ENCODE peak calls at places on chromosome X, in seven cellular contexts. X is ovary, C is sigmoid colon, G is A549, K is suprapubic skin, Q is stomach, R is transverse colon. J is an unnamed sample.

GRCh38 chrX:110310896-110311295 is 7.0 kb downstream of the AMMECR1 start:
- DNase-seq in X (no peak), C (no peak), G (no peak), K (no peak), Q (no peak), R (no peak), J (no peak)

GRCh38 chrX:103656623-103657022 is 27.8 kb downstream of the TCEAL1 start:
- DNase-seq in X (no peak), C (no peak), G (peak), K (no peak), Q (no peak), R (no peak), J (no peak)

GRCh38 chrX:87664381-87664780 is 146.8 kb downstream of the KLHL4 start:
- DNase-seq in X (no peak), C (no peak), G (peak), K (no peak), Q (no peak), R (no peak), J (no peak)

GRCh38 chrX:373641-374471 is 12.9 kb downstream of the PPP2R3B start:
- DNase-seq in X (peak), C (no peak), G (peak), K (no peak), Q (no peak), R (no peak), J (no peak)

GRCh38 chrX:31279359-31279758 is 207.5 kb upstream of the FTHL17 start:
- DNase-seq in X (no peak), C (no peak), G (no peak), K (no peak), Q (no peak), R (no peak), J (no peak)

GRCh38 chrX:154840856-154841255 is 6.4 kb upstream of the SMIM9 start:
- DNase-seq in X (no peak), C (no peak), G (peak), K (no peak), Q (no peak), R (no peak), J (no peak)

GRCh38 chrX:16882188-16882587 is 12.0 kb upstream of the RBBP7 start:
- DNase-seq in X (peak), C (no peak), G (no peak), K (no peak), Q (peak), R (peak), J (no peak)

GRCh38 chrX:154541896-154542722 is 4.5 kb downstream of the G6PD start:
- DNase-seq in X (peak), C (peak), G (peak), K (no peak), Q (peak), R (peak), J (no peak)

GRCh38 chrX:68121371-68121770 is 311.9 kb downstream of the OPHN1 start:
- DNase-seq in X (no peak), C (no peak), G (no peak), K (no peak), Q (no peak), R (no peak), J (no peak)

GRCh38 chrX:44775726-44776125 is 68.1 kb upstream of the DUSP21 start:
- DNase-seq in X (no peak), C (no peak), G (no peak), K (no peak), Q (no peak), R (peak), J (no peak)

GRCh38 chrX:14027511-14028019 is 2.1 kb downstream of the GEMIN8 start:
- DNase-seq in X (no peak), C (no peak), G (no peak), K (no peak), Q (no peak), R (no peak), J (no peak)

GRCh38 chrX:127085939-127086338 is 266.4 kb downstream of the PRR32 start:
- DNase-seq in X (no peak), C (no peak), G (no peak), K (no peak), Q (no peak), R (no peak), J (no peak)

GRCh38 chrX:153829799-153830631 is at the start of gene PDZD4:
- DNase-seq in X (no peak), C (peak), G (no peak), K (no peak), Q (no peak), R (no peak), J (no peak)

GRCh38 chrX:19670854-19671620 is 155.7 kb upstream of the MAP3K15 start:
- DNase-seq in X (no peak), C (peak), G (peak), K (peak), Q (no peak), R (peak), J (no peak)
- H3K27ac ChIP-seq in X (no peak), C (peak), G (peak), K (peak), Q (no peak), R (peak), J (no peak)

GRCh38 chrX:50707376-50707775 is 106.6 kb downstream of the SHROOM4 start:
- DNase-seq in X (no peak), C (no peak), G (no peak), K (no peak), Q (no peak), R (peak), J (no peak)
- TF ChIP-seq EP300 in X (no peak), C (no peak), G (no peak), K (no peak), Q (no peak), R (no peak), J (no peak)

GRCh38 chrX:115625577-115626301 is 64.8 kb downstream of the PLS3 start:
- DNase-seq in X (no peak), C (no peak), G (no peak), K (no peak), Q (no peak), R (no peak), J (no peak)
- H3K27ac ChIP-seq in X (peak), C (peak), G (no peak), K (peak), Q (no peak), R (peak), J (peak)

GRCh38 chrX:15336023-15336413 is 695 bp upstream of the PIGA start:
- DNase-seq in X (no peak), C (no peak), G (peak), K (no peak), Q (no peak), R (peak), J (no peak)
- TF ChIP-seq EP300 in X (no peak), C (no peak), G (no peak), K (no peak), Q (no peak), R (no peak), J (peak)

GRCh38 chrX:37844622-37845021 is 2.7 kb downstream of the DYNLT3 start:
- DNase-seq in X (no peak), C (no peak), G (no peak), K (no peak), Q (no peak), R (no peak), J (no peak)

GRCh38 chrX:37846141-37846540 is 1.2 kb downstream of the DYNLT3 start:
- DNase-seq in X (no peak), C (no peak), G (no peak), K (no peak), Q (no peak), R (no peak), J (no peak)

GRCh38 chrX:37846558-37846933 is 825 bp downstream of the DYNLT3 start:
- DNase-seq in X (no peak), C (no peak), G (no peak), K (no peak), Q (no peak), R (no peak), J (no peak)

GRCh38 chrX:37846934-37847732 is at the start of gene DYNLT3:
- DNase-seq in X (peak), C (peak), G (peak), K (peak), Q (peak), R (peak), J (peak)

GRCh38 chrX:37847733-37848197 is 394 bp upstream of the DYNLT3 start:
- DNase-seq in X (no peak), C (no peak), G (no peak), K (no peak), Q (no peak), R (no peak), J (no peak)
- H3K27ac ChIP-seq in X (peak), C (peak), G (peak), K (peak), Q (peak), R (peak), J (peak)

GRCh38 chrX:47482512-47483309 is at the start of gene ZNF41:
- DNase-seq in X (peak), C (peak), G (peak), K (peak), Q (peak), R (peak), J (peak)

GRCh38 chrX:47484885-47485284 is 1.9 kb upstream of the ZNF41 start:
- DNase-seq in X (no peak), C (peak), G (no peak), K (no peak), Q (no peak), R (no peak), J (no peak)

GRCh38 chrX:47482065-47482511 is 934 bp downstream of the ZNF41 start:
- DNase-seq in X (no peak), C (peak), G (no peak), K (no peak), Q (no peak), R (no peak), J (no peak)

GRCh38 chrX:47481160-47481559 is 1.9 kb downstream of the ZNF41 start:
- DNase-seq in X (no peak), C (peak), G (no peak), K (no peak), Q (no peak), R (no peak), J (no peak)

DNA sequence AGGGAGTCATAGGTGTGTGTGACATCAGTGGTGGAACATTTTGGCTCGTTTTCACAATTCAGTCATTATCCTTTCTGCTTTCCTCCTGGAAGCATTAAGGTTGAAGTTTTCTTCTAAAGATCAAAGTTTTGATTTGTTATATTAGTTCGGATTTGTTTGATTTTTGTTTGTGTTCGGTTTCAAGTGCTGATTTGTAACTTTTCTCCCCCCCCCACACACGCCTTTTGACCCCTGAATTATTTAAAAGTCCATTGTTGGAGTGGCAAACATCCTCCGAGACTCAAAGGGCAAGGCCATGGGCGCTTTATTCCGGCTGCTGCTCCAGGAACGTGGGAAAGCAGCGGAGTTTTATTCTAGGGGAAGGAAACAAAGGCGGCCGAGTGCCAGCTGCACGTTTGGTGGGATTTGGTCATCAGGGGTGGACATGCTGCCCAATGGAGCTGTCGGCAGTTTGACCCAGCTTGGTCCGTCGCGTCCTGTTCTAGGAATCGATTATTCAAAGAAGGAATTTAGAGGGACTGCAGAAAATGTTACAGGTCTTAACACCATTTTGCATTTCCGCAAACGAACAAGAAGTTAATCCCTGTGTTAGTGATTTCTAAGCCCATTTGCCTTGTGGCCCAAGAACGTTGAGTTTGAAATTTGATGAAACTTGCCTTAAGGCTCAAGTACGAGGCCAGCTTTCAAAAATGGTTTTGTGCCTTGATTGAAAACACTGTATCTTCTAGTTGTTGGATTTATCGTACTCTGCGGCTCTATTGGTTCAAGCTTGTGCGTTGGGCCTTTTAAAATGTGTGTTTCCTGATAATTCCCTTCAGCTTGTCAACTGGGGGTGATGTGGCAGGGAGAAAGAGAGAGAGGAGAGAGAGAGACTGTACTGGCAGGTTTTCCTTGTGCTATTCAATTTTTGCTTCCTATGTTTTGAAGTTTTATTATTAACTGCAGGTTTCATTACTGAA is 567 bp upstream of the ZNF41 start:
- DNase-seq in X (peak), C (peak), G (no peak), K (no peak), Q (no peak), R (peak), J (no peak)
- TF ChIP-seq EP300 in X (no peak), C (no peak), G (no peak), K (no peak), Q (no peak), R (no peak), J (no peak)

DNA sequence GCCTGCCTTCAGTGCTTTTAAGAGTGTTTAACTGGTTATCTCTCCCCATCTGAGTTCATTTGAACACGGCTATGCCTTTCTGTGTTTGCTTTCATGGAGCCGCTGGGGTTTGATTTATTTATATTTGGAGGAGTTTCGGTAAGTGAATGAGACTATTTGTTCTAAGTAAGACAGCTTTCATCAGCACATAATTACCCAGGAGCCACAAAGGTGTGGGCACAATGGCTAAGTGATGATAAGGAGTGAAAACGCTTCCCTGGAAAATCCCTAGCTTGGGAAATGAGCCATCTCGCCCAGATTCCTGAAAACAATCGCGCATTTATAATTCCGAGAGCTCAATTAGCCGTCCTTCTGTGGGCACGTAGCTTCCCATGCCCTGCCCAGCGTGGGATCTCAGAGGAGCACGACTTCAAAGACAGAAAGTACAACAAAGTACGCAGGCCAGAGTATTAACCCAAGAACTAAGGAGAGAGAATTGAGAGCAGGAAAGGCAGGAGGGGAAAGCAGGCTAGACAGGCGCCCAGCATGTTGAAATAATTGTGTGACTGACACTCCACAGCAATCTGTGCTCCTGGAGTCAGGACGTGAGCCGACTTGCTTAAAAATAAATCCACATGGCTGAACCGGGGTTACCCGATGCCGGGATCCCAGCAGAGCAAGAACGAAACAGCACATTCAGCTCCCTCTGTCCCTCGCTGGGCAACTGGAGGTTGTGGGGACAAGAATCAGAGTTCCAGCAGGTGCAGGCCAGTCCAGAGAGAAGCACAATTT is 99.0 kb downstream of the DHRSX start:
- DNase-seq in X (no peak), C (no peak), G (no peak), K (peak), Q (peak), R (no peak), J (no peak)
- H3K27ac ChIP-seq in X (no peak), C (peak), G (no peak), K (peak), Q (peak), R (peak), J (peak)

GRCh38 chrX:101550362-101550761 is at the start of gene ARMCX1:
- DNase-seq in X (peak), C (peak), G (no peak), K (peak), Q (peak), R (peak), J (peak)
- TF ChIP-seq EP300 in X (no peak), C (no peak), G (no peak), K (no peak), Q (no peak), R (no peak), J (no peak)

GRCh38 chrX:1453390-1453783 is 678 bp upstream of the ASMTL start:
- DNase-seq in X (no peak), C (no peak), G (peak), K (peak), Q (no peak), R (no peak), J (no peak)

GRCh38 chrX:1452497-1453389 is at the start of gene ASMTL:
- DNase-seq in X (peak), C (peak), G (peak), K (peak), Q (peak), R (peak), J (peak)

GRCh38 chrX:1451676-1452496 is 823 bp downstream of the ASMTL start:
- DNase-seq in X (peak), C (peak), G (no peak), K (peak), Q (peak), R (peak), J (peak)

GRCh38 chrX:1455948-1456280 is 3.2 kb upstream of the ASMTL start:
- DNase-seq in X (no peak), C (no peak), G (no peak), K (no peak), Q (peak), R (no peak), J (no peak)

GRCh38 chrX:1453951-1454785 is 1.5 kb upstream of the ASMTL start:
- DNase-seq in X (peak), C (peak), G (peak), K (peak), Q (peak), R (peak), J (peak)
- H3K27ac ChIP-seq in X (peak), C (peak), G (peak), K (no peak), Q (peak), R (peak), J (peak)

J was measured in esophagus muscularis mucosa.